ENCODE peak calls at places on chromosomes 3 and 15, in five cellular contexts. One of them, this sample, is unnamed.

GRCh38 chr3:45055411-45056143 is 29.5 kb downstream of the CLEC3B start:
- DNase-seq in WTC11: peak; percentile 34
- DNase-seq in K562: peak; percentile 59
- DNase-seq in GM12878: no peak
- DNase-seq in H1: no peak
- DNase-seq in this sample: peak; percentile 65

GRCh38 chr3:56899851-56900250 is 98.1 kb upstream of the ARHGEF3 start:
- DNase-seq in WTC11: no peak
- DNase-seq in K562: no peak
- DNase-seq in GM12878: no peak
- DNase-seq in H1: no peak
- DNase-seq in this sample: no peak

GRCh38 chr3:7682822-7683229 is 818.8 kb upstream of the LMCD1 start:
- DNase-seq in WTC11: no peak
- DNase-seq in K562: no peak
- DNase-seq in GM12878: no peak
- DNase-seq in H1: no peak
- DNase-seq in this sample: no peak

GRCh38 chr3:13009132-13009945 is 63.9 kb downstream of the IQSEC1 start:
- DNase-seq in WTC11: no peak
- DNase-seq in K562: no peak
- DNase-seq in GM12878: no peak
- DNase-seq in H1: no peak
- DNase-seq in this sample: no peak

GRCh38 chr15:96474274-96474673 is 143.8 kb downstream of the NR2F2 start:
- DNase-seq in WTC11: no peak
- DNase-seq in K562: no peak
- DNase-seq in GM12878: no peak
- DNase-seq in H1: no peak
- DNase-seq in this sample: no peak

GRCh38 chr3:141486735-141487418 is at the start of gene RASA2:
- DNase-seq in WTC11: peak; percentile 71
- DNase-seq in K562: peak; percentile 95
- DNase-seq in GM12878: no peak
- DNase-seq in H1: peak; percentile 27
- DNase-seq in this sample: peak; percentile 26

GRCh38 chr15:65115086-65115485 is at the start of gene UBAP1L:
- DNase-seq in WTC11: no peak
- DNase-seq in K562: no peak
- DNase-seq in GM12878: no peak
- DNase-seq in H1: no peak
- DNase-seq in this sample: no peak

GRCh38 chr15:77026501-77027110 is 31.7 kb downstream of the PSTPIP1 start:
- DNase-seq in WTC11: peak; percentile 10
- DNase-seq in K562: no peak
- DNase-seq in GM12878: no peak
- DNase-seq in H1: no peak
- DNase-seq in this sample: no peak

GRCh38 chr3:149016669-149017541 is 25.6 kb downstream of the GYG1 start:
- DNase-seq in WTC11: no peak
- DNase-seq in K562: no peak
- DNase-seq in GM12878: no peak
- DNase-seq in H1: no peak
- DNase-seq in this sample: no peak

GRCh38 chr3:59262076-59262498 is 212.3 kb upstream of the CFAP20DC start:
- DNase-seq in WTC11: no peak
- DNase-seq in K562: no peak
- DNase-seq in GM12878: peak; percentile 69
- DNase-seq in H1: no peak
- DNase-seq in this sample: no peak

GRCh38 chr3:183392166-183393034 is 36.0 kb downstream of the MCF2L2 start:
- DNase-seq in WTC11: no peak
- DNase-seq in K562: no peak
- DNase-seq in GM12878: no peak
- DNase-seq in H1: no peak
- DNase-seq in this sample: no peak

GRCh38 chr3:153681057-153681456 is 440.1 kb upstream of the ARHGEF26 start:
- DNase-seq in WTC11: no peak
- DNase-seq in K562: no peak
- DNase-seq in GM12878: no peak
- DNase-seq in H1: no peak
- DNase-seq in this sample: no peak
- TF ChIP-seq CTCF in WTC11: no peak
- TF ChIP-seq CTCF in K562: no peak
- TF ChIP-seq CTCF in GM12878: no peak
- TF ChIP-seq CTCF in H1: no peak
- TF ChIP-seq CTCF in this sample: no peak

GRCh38 chr15:52463638-52464037 is 65.0 kb downstream of the MYO5A start:
- DNase-seq in WTC11: no peak
- DNase-seq in K562: no peak
- DNase-seq in GM12878: no peak
- DNase-seq in H1: no peak
- DNase-seq in this sample: no peak

GRCh38 chr15:52464040-52464439 is 64.6 kb downstream of the MYO5A start:
- DNase-seq in WTC11: no peak
- DNase-seq in K562: no peak
- DNase-seq in GM12878: no peak
- DNase-seq in H1: no peak
- DNase-seq in this sample: no peak

GRCh38 chr15:52466134-52466701 is 62.5 kb downstream of the MYO5A start:
- DNase-seq in WTC11: peak; percentile 51
- DNase-seq in K562: no peak
- DNase-seq in GM12878: peak; percentile 97
- DNase-seq in H1: no peak
- DNase-seq in this sample: no peak

GRCh38 chr15:52462806-52463360 is 65.8 kb downstream of the MYO5A start:
- DNase-seq in WTC11: no peak
- DNase-seq in K562: no peak
- DNase-seq in GM12878: no peak
- DNase-seq in H1: no peak
- DNase-seq in this sample: no peak

DNA sequence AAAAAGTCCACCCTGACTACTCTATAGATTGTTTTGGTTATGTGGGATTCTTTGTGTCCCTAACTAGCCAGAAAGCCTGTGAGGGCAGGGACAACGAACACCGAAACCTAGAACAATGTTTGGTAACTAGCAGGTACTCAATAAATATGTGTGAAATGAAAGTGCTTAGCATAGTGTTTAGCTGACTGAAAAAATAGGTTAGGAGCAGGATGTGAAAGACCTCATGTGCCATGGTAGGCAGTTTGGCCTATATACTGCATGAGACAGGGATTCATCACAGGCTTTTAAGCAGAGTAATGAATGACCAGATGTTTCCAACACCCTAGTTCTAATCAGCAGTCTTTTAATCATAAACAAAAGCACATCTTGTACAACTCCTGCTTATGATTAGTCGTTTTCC is 64.2 kb downstream of the MYO5A start:
- DNase-seq in WTC11: no peak
- DNase-seq in K562: no peak
- DNase-seq in GM12878: peak; percentile 90
- DNase-seq in H1: no peak
- DNase-seq in this sample: no peak
- TF ChIP-seq SP1 in WTC11: no peak
- TF ChIP-seq SP1 in K562: no peak
- TF ChIP-seq SP1 in GM12878: no peak
- TF ChIP-seq SP1 in H1: no peak
- TF ChIP-seq SP1 in this sample: no peak

GRCh38 chr3:98980915-98981596 is 79.6 kb upstream of the DCBLD2 start:
- DNase-seq in WTC11: no peak
- DNase-seq in K562: no peak
- DNase-seq in GM12878: peak; percentile 79
- DNase-seq in H1: no peak
- DNase-seq in this sample: no peak
- TF ChIP-seq ATF2 in WTC11: no peak
- TF ChIP-seq ATF2 in K562: no peak
- TF ChIP-seq ATF2 in GM12878: peak; percentile 83
- TF ChIP-seq ATF2 in H1: no peak
- TF ChIP-seq ATF2 in this sample: no peak

DNA sequence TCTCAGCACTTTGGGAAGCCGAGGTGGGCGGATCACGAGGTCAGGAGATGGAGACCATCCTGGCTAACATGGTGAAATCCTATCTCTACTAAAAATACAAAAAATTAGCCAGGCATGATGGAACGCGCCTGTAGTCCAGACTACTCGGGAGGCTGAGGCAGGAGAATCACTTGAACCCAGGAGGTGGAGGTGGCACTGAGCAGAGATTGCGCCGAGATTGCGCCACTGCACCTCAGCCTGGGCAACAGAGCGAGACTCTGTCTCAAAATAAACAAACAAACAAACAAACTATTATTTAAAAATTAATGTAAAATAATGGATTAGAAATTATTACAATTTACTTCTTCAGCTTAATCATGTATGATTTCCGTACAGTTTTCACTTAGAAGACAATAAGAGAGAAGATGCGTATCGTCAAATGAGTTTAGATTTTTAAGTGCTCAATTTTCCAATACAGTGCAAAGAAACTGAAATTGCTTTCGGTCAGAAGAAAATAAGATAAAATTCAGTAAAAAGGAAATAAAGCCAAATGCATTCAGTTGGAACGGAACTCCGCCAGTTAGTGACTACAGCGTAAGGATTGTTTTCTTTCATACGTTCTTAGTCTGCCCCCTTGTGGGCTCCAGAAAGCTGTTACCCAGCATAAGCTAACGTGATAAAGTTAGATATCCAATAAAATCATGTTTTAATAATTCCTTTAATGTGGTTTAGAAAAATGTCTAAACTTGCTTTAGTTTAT is 24.8 kb downstream of the AADAC start:
- DNase-seq in WTC11: peak; percentile 22
- DNase-seq in K562: peak; percentile 48
- DNase-seq in GM12878: peak; percentile 2
- DNase-seq in H1: no peak
- DNase-seq in this sample: peak; percentile 77
- TF ChIP-seq CTCF in WTC11: peak; percentile 52
- TF ChIP-seq CTCF in K562: peak; percentile 70
- TF ChIP-seq CTCF in GM12878: peak; percentile 75
- TF ChIP-seq CTCF in H1: peak; percentile 71
- TF ChIP-seq CTCF in this sample: peak; percentile 83